ENCODE peak calls at places on chromosomes 12 and 14, in four cellular contexts. W is naive thymus-derived CD4-positive, alpha-beta T cell; Y is aorta; T is PC-3. R is an unnamed sample. For H3K9me3, the result is how much of the 10 kb centered on the place peaks cover.

GRCh38 chr14:52068741-52069616 is at the start of gene NID2:
- DNase-seq in W (no peak), Y (peak), T (peak), R (no peak)

GRCh38 chr12:79119796-79120195 is 255.2 kb downstream of the SYT1 start:
- DNase-seq in W (no peak), Y (no peak), T (no peak), R (no peak)

GRCh38 chr12:15774819-15775218 is 14.4 kb downstream of the EPS8 start:
- DNase-seq in W (no peak), Y (no peak), T (no peak), R (no peak)

GRCh38 chr12:112035219-112035765 is 22.1 kb downstream of the ERP29 start:
- DNase-seq in W (no peak), Y (no peak), T (no peak), R (no peak)

GRCh38 chr12:5170894-5171293 is 127.2 kb downstream of the KCNA5 start:
- DNase-seq in W (no peak), Y (no peak), T (no peak), R (no peak)

GRCh38 chr14:55332654-55333570 is 61.7 kb downstream of the FBXO34 start:
- DNase-seq in W (no peak), Y (no peak), T (no peak), R (no peak)

GRCh38 chr12:92656911-92657310 is 45.9 kb upstream of the PLEKHG7 start:
- DNase-seq in W (no peak), Y (no peak), T (no peak), R (no peak)

GRCh38 chr14:52801014-52801708 is 9.8 kb upstream of the GNPNAT1 start:
- DNase-seq in W (no peak), Y (peak), T (peak), R (no peak)

GRCh38 chr12:131986847-131987398 is 37.2 kb downstream of the EP400 start:
- DNase-seq in W (no peak), Y (peak), T (no peak), R (no peak)

GRCh38 chr14:53478174-53478573 is 325.1 kb upstream of the DDHD1 start:
- DNase-seq in W (no peak), Y (no peak), T (no peak), R (no peak)

GRCh38 chr12:132558861-132559623 is 51.3 kb downstream of the LRCOL1 start:
- DNase-seq in W (no peak), Y (no peak), T (no peak), R (no peak)

GRCh38 chr14:71726639-71727085 is 205.6 kb upstream of the RGS6 start:
- DNase-seq in W (no peak), Y (no peak), T (no peak), R (no peak)

GRCh38 chr12:121590476-121591143 is 9.8 kb upstream of the KDM2B start:
- DNase-seq in W (peak), Y (no peak), T (no peak), R (peak)

DNA sequence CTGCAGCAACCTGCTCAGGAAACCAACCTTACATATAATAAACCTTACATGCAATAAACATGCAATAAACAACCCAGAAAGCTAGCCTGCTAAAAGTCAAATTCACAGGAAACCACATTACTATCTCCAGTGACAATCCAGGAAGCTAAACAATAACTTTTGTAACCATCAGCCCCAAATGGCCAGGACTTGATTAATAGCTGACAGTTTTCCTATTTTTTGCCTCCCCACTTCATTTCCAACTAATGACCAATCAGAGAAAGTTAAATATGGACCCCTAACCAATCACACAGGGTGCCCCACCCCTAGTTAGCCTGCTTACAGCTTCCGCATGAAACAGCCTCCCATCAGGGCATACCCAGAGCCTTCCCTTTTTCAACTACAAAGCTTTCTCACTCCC is 152.2 kb upstream of the LMNTD1 start:
- DNase-seq in W (no peak), Y (no peak), T (no peak), R (no peak)
- H3K9me3 ChIP-seq in W (under half), Y (under half), T (under half), R (under half)

DNA sequence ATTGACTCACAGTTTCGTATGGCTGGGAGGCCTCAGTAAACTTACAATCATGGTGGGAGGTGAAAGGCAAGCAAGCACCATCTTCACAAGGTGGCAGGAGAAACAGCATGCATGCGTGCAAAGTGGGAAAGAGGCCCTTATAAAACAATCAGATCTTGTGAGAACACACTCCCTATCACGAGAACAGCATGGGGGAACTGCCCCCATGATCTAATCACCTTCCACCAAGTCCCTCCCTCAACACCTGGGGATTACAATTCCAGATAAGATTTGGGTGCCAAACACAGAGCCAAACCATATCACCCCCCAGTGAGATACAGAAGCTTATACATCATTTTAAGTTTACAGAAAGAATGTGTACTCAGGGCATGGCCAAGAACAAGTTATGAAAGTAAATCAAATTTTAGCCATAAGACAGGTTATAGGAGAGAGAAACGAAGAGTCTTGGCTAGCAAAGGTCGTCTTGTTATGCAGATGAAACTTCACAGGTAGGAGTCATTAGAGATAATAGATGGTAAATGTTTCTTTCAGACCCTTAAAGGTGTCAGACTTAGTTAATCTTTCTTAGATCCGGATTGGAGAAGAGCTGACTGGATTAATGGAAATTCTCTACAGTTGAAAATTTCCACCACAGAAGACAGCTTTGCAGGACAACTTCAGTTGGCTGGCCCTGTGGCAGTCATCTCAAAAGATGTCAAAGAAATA is 79.8 kb upstream of the SEL1L start:
- DNase-seq in W (no peak), Y (no peak), T (no peak), R (no peak)
- H3K9me3 ChIP-seq in W (under half), Y (under half), T (under half), R (under half)

GRCh38 chr12:129949652-129950051 is 45.8 kb upstream of the TMEM132D start:
- DNase-seq in W (no peak), Y (no peak), T (no peak), R (no peak)
- H3K9me3 ChIP-seq in W (under half), Y (under half), T (under half), R (under half)

DNA sequence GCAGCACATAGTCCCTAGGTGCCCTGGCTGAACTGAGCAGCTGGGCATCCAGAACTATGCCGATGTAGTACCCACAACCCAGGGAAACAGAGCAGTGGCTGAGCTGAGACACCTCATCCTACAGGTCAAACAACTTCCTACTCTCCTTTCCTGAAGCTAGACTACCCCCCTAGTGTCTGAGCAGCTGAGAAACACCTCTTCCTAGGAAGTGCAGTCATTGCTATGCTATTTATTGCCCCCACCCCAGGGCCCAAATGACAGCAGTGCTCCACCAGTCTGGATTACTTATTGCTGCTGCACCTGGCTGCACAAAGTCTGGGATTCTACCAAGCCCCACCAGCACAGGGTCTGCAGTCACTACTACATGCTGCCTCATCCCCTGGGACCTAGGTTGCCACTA is 16.7 kb upstream of the GARIN2 start:
- DNase-seq in W (no peak), Y (no peak), T (peak), R (no peak)
- H3K9me3 ChIP-seq in W (under half), Y (under half), T (under half), R (under half)

GRCh38 chr12:34604227-34604626 is 581.9 kb downstream of the ALG10 start:
- DNase-seq in W (no peak), Y (no peak), T (no peak), R (no peak)

GRCh38 chr12:34605510-34605887 is 583.2 kb downstream of the ALG10 start:
- DNase-seq in W (no peak), Y (peak), T (no peak), R (no peak)

GRCh38 chr12:34603382-34604035 is 581.2 kb downstream of the ALG10 start:
- DNase-seq in W (no peak), Y (no peak), T (no peak), R (no peak)

GRCh38 chr12:34605955-34606748 is 583.9 kb downstream of the ALG10 start:
- DNase-seq in W (no peak), Y (peak), T (no peak), R (no peak)

DNA sequence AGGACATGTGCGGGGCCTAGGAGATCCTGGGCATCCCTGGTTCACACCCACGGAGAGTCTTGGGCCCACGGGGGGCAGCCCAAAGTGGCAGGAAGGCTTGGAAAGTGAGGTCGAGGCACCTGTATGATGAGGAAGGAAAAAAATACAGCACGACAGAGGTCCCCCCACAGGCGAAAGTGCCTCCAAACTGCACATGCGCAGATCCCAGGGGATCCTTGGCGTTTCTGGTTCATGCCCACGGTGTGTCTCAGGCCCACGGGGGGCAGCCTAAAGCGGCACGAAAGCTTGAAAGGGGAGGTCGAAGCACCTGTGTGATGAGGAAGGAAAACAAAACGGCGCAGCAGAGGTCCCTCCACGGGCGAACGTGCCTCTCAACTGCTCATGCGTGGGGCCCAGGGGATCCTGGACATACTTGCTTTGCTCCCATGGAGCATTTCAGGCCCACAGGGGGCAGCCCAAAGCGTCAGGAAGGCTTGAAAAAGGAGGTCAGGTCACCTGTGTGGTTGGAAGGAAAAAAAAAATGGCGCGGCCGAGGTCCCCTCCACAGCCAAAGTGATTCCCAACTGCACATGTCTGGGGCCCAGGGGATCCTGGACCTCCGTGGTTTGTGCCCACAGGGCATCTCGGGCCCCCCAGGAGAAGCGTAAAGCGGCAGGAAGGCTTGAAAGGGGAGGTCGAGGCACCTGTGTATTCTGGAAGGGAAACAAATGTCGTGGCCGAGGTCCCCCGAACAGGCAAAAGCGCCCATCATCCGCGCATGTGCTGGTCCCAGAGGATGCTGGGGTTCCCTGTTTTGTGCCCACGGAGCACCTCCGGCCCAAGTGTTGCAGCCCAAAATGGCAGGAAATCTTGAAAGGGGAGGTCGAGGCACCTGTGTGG is 582.6 kb downstream of the ALG10 start:
- DNase-seq in W (no peak), Y (peak), T (no peak), R (no peak)
- H3K9me3 ChIP-seq in W (half or more), Y (under half), T (under half), R (under half)

DNA sequence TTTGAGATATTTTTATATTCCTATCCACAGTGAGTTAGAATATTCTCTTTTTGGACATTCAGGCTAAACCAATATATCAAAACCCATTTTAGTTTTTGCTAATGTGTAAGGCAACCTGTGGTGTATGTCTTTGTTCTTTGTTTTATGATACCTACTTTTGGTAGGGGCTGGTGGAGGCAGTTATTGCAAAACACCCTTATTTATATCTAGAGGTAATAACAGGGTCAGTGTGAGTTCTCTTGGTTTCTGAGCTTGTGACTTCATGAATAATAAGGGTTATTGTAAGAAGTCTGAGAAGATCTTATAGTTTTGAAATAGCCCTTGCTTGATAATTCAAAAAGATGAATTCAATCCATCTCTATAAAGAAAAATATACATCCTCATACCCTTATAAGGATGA is 235.1 kb upstream of the LRIG3 start:
- DNase-seq in W (no peak), Y (no peak), T (no peak), R (no peak)
- H3K9me3 ChIP-seq in W (under half), Y (under half), T (under half), R (under half)

GRCh38 chr14:106530031-106530422 is 1003.6 kb downstream of the TMEM121 start:
- DNase-seq in W (no peak), Y (no peak), T (no peak), R (no peak)
- H3K9me3 ChIP-seq in W (under half), Y (under half), T (under half), R (under half)

DNA sequence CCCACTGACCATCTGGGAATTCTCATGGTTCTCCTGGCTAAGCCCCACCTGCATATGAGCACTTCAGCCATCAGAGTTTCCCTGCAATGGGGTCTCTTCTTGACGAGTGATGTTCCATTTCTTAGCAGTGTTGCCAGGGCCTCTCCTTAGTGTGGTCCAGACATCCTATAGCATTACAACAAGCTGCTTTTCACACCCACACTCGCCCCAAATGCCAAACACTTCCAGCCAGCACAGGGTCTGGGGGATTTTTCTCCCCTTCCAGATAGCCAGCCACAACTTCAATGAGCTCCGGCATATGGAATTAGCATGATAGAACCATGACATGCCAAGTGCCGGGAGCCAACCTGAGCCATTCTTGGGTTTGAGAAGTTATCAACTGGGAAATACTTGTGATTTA is 267.4 kb downstream of the ZFP36L1 start:
- DNase-seq in W (no peak), Y (no peak), T (no peak), R (no peak)
- H3K9me3 ChIP-seq in W (under half), Y (under half), T (under half), R (under half)

GRCh38 chr12:113043240-113043639 is 13.3 kb upstream of the DTX1 start:
- DNase-seq in W (no peak), Y (no peak), T (no peak), R (no peak)
- H3K9me3 ChIP-seq in W (under half), Y (under half), T (under half), R (under half)

DNA sequence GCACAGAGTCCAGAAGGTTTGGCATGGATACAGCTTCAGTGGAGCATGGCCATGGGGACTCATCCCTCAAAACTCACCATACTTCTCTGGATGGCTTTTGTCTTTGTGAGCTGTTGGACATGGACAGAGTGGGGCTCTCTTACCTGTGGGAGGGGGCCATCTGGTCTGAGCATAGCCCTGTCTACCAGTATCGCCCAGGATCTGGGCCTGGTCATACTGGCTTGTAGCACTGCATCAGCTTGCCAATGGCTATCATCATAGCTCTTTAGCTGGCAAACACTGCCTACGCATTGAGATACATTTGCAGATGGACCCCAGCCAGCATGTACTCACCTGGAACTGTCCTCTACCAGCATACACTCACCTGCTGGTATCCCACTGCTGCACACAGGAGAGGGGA is 975.2 kb upstream of the NOVA1 start:
- DNase-seq in W (no peak), Y (peak), T (no peak), R (no peak)
- H3K9me3 ChIP-seq in W (under half), Y (under half), T (under half), R (under half)

R was measured in T-helper 17 cell.